ENCODE peak calls at places on chromosome 18, in five cellular contexts. One of them, this sample, is unnamed.

GRCh38 chr18:71212222-71212621 is 923.4 kb downstream of the SOCS6 start:
- DNase-seq in GM12878: no peak
- DNase-seq in SK-N-SH: no peak
- DNase-seq in HepG2: no peak
- DNase-seq in K562: no peak
- DNase-seq in this sample: no peak

GRCh38 chr18:6327895-6328623 is 86.7 kb downstream of the L3MBTL4 start:
- DNase-seq in GM12878: no peak
- DNase-seq in SK-N-SH: no peak
- DNase-seq in HepG2: peak
- DNase-seq in K562: no peak
- DNase-seq in this sample: no peak

GRCh38 chr18:74880706-74881289 is 283.1 kb downstream of the ZNF407 start:
- DNase-seq in GM12878: no peak
- DNase-seq in SK-N-SH: peak
- DNase-seq in HepG2: no peak
- DNase-seq in K562: no peak
- DNase-seq in this sample: no peak

GRCh38 chr18:79626905-79627749 is 52.5 kb upstream of the CTDP1 start:
- DNase-seq in GM12878: no peak
- DNase-seq in SK-N-SH: no peak
- DNase-seq in HepG2: no peak
- DNase-seq in K562: no peak
- DNase-seq in this sample: no peak

GRCh38 chr18:48766487-48766886 is 184.3 kb downstream of the SMAD7 start:
- DNase-seq in GM12878: no peak
- DNase-seq in SK-N-SH: no peak
- DNase-seq in HepG2: no peak
- DNase-seq in K562: no peak
- DNase-seq in this sample: no peak

GRCh38 chr18:48940854-48941531 is 9.8 kb downstream of the SMAD7 start:
- DNase-seq in GM12878: peak
- DNase-seq in SK-N-SH: peak
- DNase-seq in HepG2: no peak
- DNase-seq in K562: no peak
- DNase-seq in this sample: peak

GRCh38 chr18:79251021-79251420 is 144.7 kb upstream of the NFATC1 start:
- DNase-seq in GM12878: no peak
- DNase-seq in SK-N-SH: no peak
- DNase-seq in HepG2: no peak
- DNase-seq in K562: no peak
- DNase-seq in this sample: no peak

GRCh38 chr18:10912790-10913560 is 236.4 kb downstream of the PIEZO2 start:
- DNase-seq in GM12878: no peak
- DNase-seq in SK-N-SH: no peak
- DNase-seq in HepG2: peak
- DNase-seq in K562: no peak
- DNase-seq in this sample: no peak

GRCh38 chr18:32259553-32259952 is 69.7 kb downstream of the MEP1B start:
- DNase-seq in GM12878: no peak
- DNase-seq in SK-N-SH: no peak
- DNase-seq in HepG2: no peak
- DNase-seq in K562: no peak
- DNase-seq in this sample: no peak

GRCh38 chr18:77123313-77124231 is 9.0 kb downstream of the MBP start:
- DNase-seq in GM12878: no peak
- DNase-seq in SK-N-SH: no peak
- DNase-seq in HepG2: no peak
- DNase-seq in K562: no peak
- DNase-seq in this sample: no peak

GRCh38 chr18:71442830-71443229 is 1101.3 kb downstream of the CBLN2 start:
- DNase-seq in GM12878: no peak
- DNase-seq in SK-N-SH: no peak
- DNase-seq in HepG2: no peak
- DNase-seq in K562: no peak
- DNase-seq in this sample: no peak

DNA sequence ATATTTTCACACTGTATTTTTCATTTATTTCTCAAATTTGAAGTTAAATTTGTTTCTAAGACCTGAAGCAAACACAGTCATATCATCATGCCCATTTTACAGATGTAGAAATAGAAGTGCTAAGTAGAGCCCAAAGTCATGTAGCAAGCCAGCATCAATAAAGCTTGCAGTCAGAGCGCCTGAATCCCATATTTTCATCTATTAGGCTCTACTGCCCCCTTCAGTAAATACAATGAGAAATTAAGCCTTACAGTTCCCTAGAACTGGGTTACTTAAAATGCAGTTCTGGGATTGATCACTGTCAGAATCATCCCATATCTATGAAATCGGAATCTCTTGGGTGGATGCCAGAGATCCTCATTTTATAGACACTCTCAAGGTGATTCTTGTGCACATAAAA is 419.9 kb downstream of the TGIF1 start:
- DNase-seq in GM12878: no peak
- DNase-seq in SK-N-SH: peak
- DNase-seq in HepG2: peak
- DNase-seq in K562: peak
- DNase-seq in this sample: peak
- TF ChIP-seq GABPA in GM12878: no peak
- TF ChIP-seq GABPA in SK-N-SH: no peak
- TF ChIP-seq GABPA in HepG2: no peak
- TF ChIP-seq GABPA in K562: no peak
- TF ChIP-seq GABPA in this sample: no peak

GRCh38 chr18:13368080-13368813 is 149.7 kb downstream of the LDLRAD4 start:
- DNase-seq in GM12878: no peak
- DNase-seq in SK-N-SH: no peak
- DNase-seq in HepG2: no peak
- DNase-seq in K562: no peak
- DNase-seq in this sample: no peak
- TF ChIP-seq GABPA in GM12878: no peak
- TF ChIP-seq GABPA in SK-N-SH: no peak
- TF ChIP-seq GABPA in HepG2: no peak
- TF ChIP-seq GABPA in K562: no peak
- TF ChIP-seq GABPA in this sample: no peak

GRCh38 chr18:13371689-13372404 is 153.3 kb downstream of the LDLRAD4 start:
- DNase-seq in GM12878: no peak
- DNase-seq in SK-N-SH: no peak
- DNase-seq in HepG2: no peak
- DNase-seq in K562: no peak
- DNase-seq in this sample: no peak
- TF ChIP-seq GABPA in GM12878: no peak
- TF ChIP-seq GABPA in SK-N-SH: no peak
- TF ChIP-seq GABPA in HepG2: no peak
- TF ChIP-seq GABPA in K562: no peak
- TF ChIP-seq GABPA in this sample: no peak

GRCh38 chr18:54416459-54416858 is 58.8 kb downstream of the C18orf54 start:
- DNase-seq in GM12878: no peak
- DNase-seq in SK-N-SH: no peak
- DNase-seq in HepG2: no peak
- DNase-seq in K562: no peak
- DNase-seq in this sample: no peak

GRCh38 chr18:54415086-54415485 is 57.4 kb downstream of the C18orf54 start:
- DNase-seq in GM12878: no peak
- DNase-seq in SK-N-SH: no peak
- DNase-seq in HepG2: no peak
- DNase-seq in K562: no peak
- DNase-seq in this sample: no peak

DNA sequence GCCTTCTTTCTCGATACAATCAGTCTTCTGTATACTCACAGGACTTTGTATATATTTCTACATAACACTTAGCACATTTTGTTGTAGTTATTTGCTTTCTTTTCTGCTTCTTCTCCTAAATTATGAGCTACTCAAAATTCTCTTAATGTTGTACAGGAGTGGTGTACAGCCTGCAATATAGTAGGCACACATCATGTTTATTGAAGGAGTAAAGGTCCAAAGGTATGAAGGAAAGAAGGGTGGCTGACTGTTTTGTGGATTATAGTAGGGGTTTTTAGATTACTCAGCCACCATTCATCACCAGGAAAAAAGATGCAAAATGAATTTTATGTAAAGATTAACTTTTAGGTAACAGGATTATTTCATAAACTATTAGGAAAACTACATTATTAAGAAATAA is 54.1 kb downstream of the C18orf54 start:
- DNase-seq in GM12878: no peak
- DNase-seq in SK-N-SH: no peak
- DNase-seq in HepG2: no peak
- DNase-seq in K562: no peak
- DNase-seq in this sample: no peak
- TF ChIP-seq GABPA in GM12878: no peak
- TF ChIP-seq GABPA in SK-N-SH: no peak
- TF ChIP-seq GABPA in HepG2: no peak
- TF ChIP-seq GABPA in K562: no peak
- TF ChIP-seq GABPA in this sample: no peak

DNA sequence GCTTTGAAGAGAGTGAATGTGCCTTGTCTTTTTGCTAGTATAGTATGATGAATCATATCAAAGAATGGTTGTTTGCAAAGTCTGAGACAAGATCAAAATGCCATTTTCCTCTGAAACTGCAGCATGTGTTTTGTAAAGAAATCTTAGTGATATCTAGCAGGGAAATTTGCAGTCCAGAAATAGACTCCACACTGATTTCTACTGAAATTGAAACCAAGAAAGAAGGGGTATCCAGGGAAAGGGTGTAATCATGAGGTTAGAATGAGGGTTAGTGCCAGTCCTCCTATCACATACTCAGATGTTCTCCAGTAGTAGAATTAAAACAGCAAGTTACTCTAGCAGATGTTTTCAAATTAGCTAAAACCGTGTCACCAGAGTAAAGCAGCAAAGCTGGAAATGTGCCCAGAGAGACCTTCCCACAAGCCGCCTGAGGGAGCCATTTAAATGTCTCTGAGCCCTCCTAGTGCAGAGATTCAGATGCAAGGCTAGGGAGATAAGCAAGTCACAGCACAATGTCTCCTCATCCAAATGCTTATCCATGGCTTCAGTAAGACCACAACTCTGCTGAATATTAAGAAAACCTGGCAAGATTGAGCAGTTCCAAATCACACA is 4.9 kb downstream of the DLGAP1 start:
- DNase-seq in GM12878: no peak
- DNase-seq in SK-N-SH: no peak
- DNase-seq in HepG2: no peak
- DNase-seq in K562: no peak
- DNase-seq in this sample: no peak
- TF ChIP-seq GABPA in GM12878: no peak
- TF ChIP-seq GABPA in SK-N-SH: no peak
- TF ChIP-seq GABPA in HepG2: no peak
- TF ChIP-seq GABPA in K562: no peak
- TF ChIP-seq GABPA in this sample: no peak

GRCh38 chr18:30352551-30353168 is 689.9 kb downstream of the DSC3 start:
- DNase-seq in GM12878: no peak
- DNase-seq in SK-N-SH: no peak
- DNase-seq in HepG2: no peak
- DNase-seq in K562: no peak
- DNase-seq in this sample: no peak
- TF ChIP-seq GABPA in GM12878: no peak
- TF ChIP-seq GABPA in SK-N-SH: no peak
- TF ChIP-seq GABPA in HepG2: no peak
- TF ChIP-seq GABPA in K562: no peak
- TF ChIP-seq GABPA in this sample: no peak

This sample was measured in HL-60.